ENCODE peak calls at places on chromosomes 2 and 18, in six cellular contexts. G, K, F, D, A and V are unnamed samples. For H3K9me3, the result is how much of the 10 kb centered on the place peaks cover.

GRCh38 chr2:239608723-239609122 is 207.9 kb upstream of the HDAC4 start:
- DNase-seq in G (no peak), K (no peak), F (no peak), D (no peak), A (no peak), V (no peak)

GRCh38 chr2:20452551-20452950 is 5.7 kb downstream of the RHOB start:
- DNase-seq in G (peak), K (peak), F (no peak), D (no peak), A (no peak), V (peak)

GRCh38 chr2:98020516-98020915 is 24.8 kb upstream of the TMEM131 start:
- DNase-seq in G (no peak), K (no peak), F (no peak), D (no peak), A (peak), V (no peak)

GRCh38 chr2:33184026-33184425 is 237.3 kb downstream of the LTBP1 start:
- DNase-seq in G (no peak), K (no peak), F (no peak), D (no peak), A (no peak), V (no peak)

GRCh38 chr18:61031626-61032025 is 301.6 kb upstream of the CDH20 start:
- DNase-seq in G (no peak), K (no peak), F (no peak), D (no peak), A (no peak), V (no peak)

GRCh38 chr18:45753251-45753650 is 29.3 kb downstream of the SLC14A1 start:
- DNase-seq in G (no peak), K (no peak), F (no peak), D (no peak), A (no peak), V (no peak)

GRCh38 chr18:50151876-50152275 is 43.1 kb downstream of the MYO5B start:
- DNase-seq in G (no peak), K (no peak), F (peak), D (no peak), A (no peak), V (no peak)

GRCh38 chr2:1502891-1503304 is 89.6 kb downstream of the TPO start:
- DNase-seq in G (no peak), K (no peak), F (no peak), D (no peak), A (no peak), V (no peak)

GRCh38 chr2:227455200-227455599 is 16.8 kb upstream of the AGFG1 start:
- DNase-seq in G (no peak), K (no peak), F (no peak), D (no peak), A (no peak), V (no peak)

GRCh38 chr2:166700079-166700478 is 188.2 kb upstream of the XIRP2 start:
- DNase-seq in G (no peak), K (no peak), F (no peak), D (no peak), A (no peak), V (no peak)

GRCh38 chr18:74898965-74899364 is 301.3 kb downstream of the ZNF407 start:
- DNase-seq in G (peak), K (no peak), F (no peak), D (no peak), A (no peak), V (no peak)

GRCh38 chr2:88469202-88470114 is 17.0 kb upstream of the FOXI3 start:
- DNase-seq in G (no peak), K (no peak), F (no peak), D (no peak), A (no peak), V (no peak)

DNA sequence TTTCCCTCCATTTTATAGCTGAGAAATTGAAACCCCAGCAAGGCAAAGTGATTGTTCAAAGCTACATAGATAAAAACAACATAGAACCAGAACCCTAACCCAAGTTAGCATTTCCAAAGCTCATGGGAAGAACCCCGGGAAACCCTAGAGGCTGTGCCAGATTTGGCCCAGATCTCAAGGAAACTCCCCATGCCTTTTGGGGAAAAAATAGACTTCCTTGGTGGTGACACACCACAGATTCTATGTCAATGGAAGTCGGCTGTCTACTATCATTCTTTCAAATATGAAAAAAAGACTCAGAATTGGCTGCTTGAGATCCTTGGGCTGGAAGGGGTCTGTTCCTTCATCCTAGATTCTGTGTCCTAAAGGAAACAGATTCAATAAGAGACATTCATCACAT is 8.4 kb downstream of the COL6A3 start:
- DNase-seq in G (no peak), K (no peak), F (no peak), D (no peak), A (no peak), V (no peak)
- H3K27ac ChIP-seq in G (no peak), K (peak), F (no peak), D (peak), A (peak), V (peak)

DNA sequence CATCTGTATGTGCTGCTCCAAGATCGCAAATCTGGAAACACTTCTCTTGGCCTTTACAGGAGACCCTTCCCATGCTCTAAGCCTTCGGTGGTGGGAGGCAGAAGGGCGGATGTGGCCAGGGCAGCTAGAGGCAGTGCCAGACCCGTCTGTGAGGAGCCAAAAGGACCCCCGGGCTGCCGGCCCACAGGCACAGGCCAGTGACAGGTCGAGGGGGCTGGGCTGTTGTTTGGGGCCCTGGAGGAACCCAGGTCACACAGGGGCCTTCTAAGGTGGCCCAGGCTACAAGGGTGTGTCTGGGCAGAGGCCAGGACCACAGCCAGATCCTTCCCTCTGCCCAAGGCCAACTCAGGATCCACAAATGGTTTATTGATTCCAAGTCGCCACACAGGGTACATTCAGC is 49.4 kb downstream of the SLC66A2 start:
- DNase-seq in G (no peak), K (no peak), F (no peak), D (no peak), A (peak), V (no peak)
- H3K9me3 ChIP-seq in G (under half), K (under half), F (under half), D (under half), A (under half), V (half or more)

GRCh38 chr2:64750817-64751285 is 97.1 kb upstream of the SERTAD2 start:
- DNase-seq in G (peak), K (peak), F (peak), D (peak), A (peak), V (no peak)
- TF ChIP-seq EP300 in G (no peak), K (no peak), F (no peak), D (peak), A (no peak), V (no peak)

DNA sequence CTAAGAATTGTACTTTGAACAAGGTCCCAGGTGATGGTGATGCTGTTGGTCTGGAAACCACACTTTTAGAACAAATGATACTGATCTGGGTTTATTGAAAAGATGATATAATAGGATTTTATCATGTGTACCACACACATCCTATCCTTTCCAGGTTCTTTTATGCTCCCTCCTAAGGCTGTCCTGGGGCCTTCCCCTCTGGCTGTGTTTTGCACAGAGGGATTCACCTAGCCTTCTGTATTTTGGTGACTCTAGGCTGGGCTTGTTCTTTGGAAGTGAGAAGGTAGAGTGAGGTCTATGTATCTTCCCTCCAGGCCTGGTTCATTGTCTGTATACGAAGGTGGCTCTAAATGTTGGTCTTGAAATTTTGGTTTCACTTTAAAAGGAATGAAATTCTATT is 12.7 kb downstream of the ANXA4 start:
- DNase-seq in G (no peak), K (no peak), F (no peak), D (no peak), A (no peak), V (no peak)
- H3K27ac ChIP-seq in G (peak), K (peak), F (no peak), D (no peak), A (peak), V (peak)

GRCh38 chr2:56682397-56682760 is 498.6 kb downstream of the CCDC85A start:
- DNase-seq in G (no peak), K (no peak), F (no peak), D (no peak), A (no peak), V (no peak)
- H3K9me3 ChIP-seq in G (under half), K (under half), F (under half), D (under half), A (under half), V (under half)